ENCODE peak calls at places on chromosomes 2 and 18, in eight cellular contexts. P is anterior cingulate cortex; W is stimulated activated CD4-positive, alpha-beta T cell treated with anti-CD3 and anti-CD28 coated beads, Interleukin-2, amount 100 ng/mL, for 48 hours; Z is activated CD4-positive, CD25-positive, alpha-beta regulatory T cell; G is stomach; B is nucleus accumbens; D is ureter; I is AG04450. V is an unnamed sample.

GRCh38 chr2:191009541-191010374 is 4.2 kb downstream of the STAT1 start:
- DNase-seq in W (no peak), P (no peak), G (no peak), B (no peak), D (no peak), I (no peak), Z (no peak), V (no peak)

GRCh38 chr2:11327871-11328270 is 16.6 kb downstream of the ROCK2 start:
- DNase-seq in B (no peak), W (no peak), D (no peak), P (no peak), Z (no peak), G (no peak), I (no peak), V (no peak)

GRCh38 chr2:138090330-138090729 is 126.1 kb downstream of the HNMT start:
- DNase-seq in G (no peak), I (no peak), P (no peak), B (no peak), W (no peak), Z (no peak), D (no peak), V (no peak)

GRCh38 chr18:5584751-5585417 is 41.1 kb upstream of the EPB41L3 start:
- DNase-seq in Z (no peak), D (no peak), B (no peak), W (no peak), P (no peak), I (no peak), G (no peak), V (no peak)

GRCh38 chr2:64145760-64146159 is 1.5 kb upstream of the PELI1 start:
- DNase-seq in P (no peak), D (no peak), B (no peak), I (no peak), Z (no peak), W (no peak), G (no peak), V (no peak)

GRCh38 chr2:125172181-125172580 is 1147.1 kb downstream of the CNTNAP5 start:
- DNase-seq in B (no peak), Z (no peak), P (no peak), I (no peak), G (no peak), W (no peak), D (no peak), V (no peak)

GRCh38 chr2:159209341-159210306 is 76.9 kb downstream of the WDSUB1 start:
- DNase-seq in B (no peak), W (no peak), G (peak), P (no peak), I (no peak), D (peak), Z (peak), V (no peak)

GRCh38 chr2:15588329-15588919 is 3.2 kb upstream of the DDX1 start:
- DNase-seq in W (peak), G (peak), Z (no peak), D (peak), P (peak), I (peak), B (no peak), V (peak)

GRCh38 chr18:79332601-79333000 is 63.1 kb upstream of the NFATC1 start:
- DNase-seq in W (no peak), B (no peak), D (peak), G (no peak), Z (no peak), I (no peak), P (no peak), V (no peak)

GRCh38 chr18:74353169-74353775 is 37.6 kb downstream of the C18orf63 start:
- DNase-seq in I (peak), B (peak), W (peak), Z (peak), G (peak), P (peak), D (peak), V (peak)

GRCh38 chr2:127175821-127176354 is 44.2 kb downstream of the CYP27C1 start:
- DNase-seq in D (peak), I (no peak), B (no peak), G (peak), W (no peak), P (peak), Z (no peak), V (no peak)

GRCh38 chr2:20191714-20192569 is 33.0 kb downstream of the SDC1 start:
- DNase-seq in P (no peak), W (no peak), D (no peak), I (no peak), B (no peak), Z (no peak), G (peak), V (no peak)

GRCh38 chr2:121200419-121201315 is 84.3 kb downstream of the TFCP2L1 start:
- DNase-seq in Z (no peak), I (no peak), W (no peak), B (no peak), G (no peak), P (no peak), D (no peak), V (no peak)

GRCh38 chr2:44560352-44560751 is 198.6 kb downstream of the CAMKMT start:
- DNase-seq in B (no peak), I (no peak), G (peak), Z (no peak), D (no peak), P (no peak), W (no peak), V (peak)

GRCh38 chr18:36451454-36452251 is 154.1 kb downstream of the FHOD3 start:
- DNase-seq in D (no peak), W (no peak), Z (no peak), G (no peak), B (no peak), I (no peak), P (no peak), V (no peak)

GRCh38 chr2:54332386-54332785 is 76.4 kb upstream of the TSPYL6 start:
- DNase-seq in G (no peak), Z (no peak), B (no peak), W (no peak), D (no peak), I (no peak), P (no peak), V (no peak)

GRCh38 chr2:7812231-7812995 is 869.4 kb upstream of the ID2 start:
- DNase-seq in P (no peak), B (no peak), D (no peak), G (no peak), Z (no peak), W (no peak), I (no peak), V (no peak)

GRCh38 chr18:2854871-2855270 is 8.1 kb downstream of the EMILIN2 start:
- DNase-seq in P (no peak), Z (no peak), I (no peak), B (no peak), D (no peak), G (no peak), W (no peak), V (no peak)

GRCh38 chr2:128365217-128365905 is 46.7 kb upstream of the HS6ST1 start:
- DNase-seq in I (no peak), W (no peak), G (no peak), Z (no peak), D (no peak), B (no peak), P (no peak), V (no peak)

GRCh38 chr2:160317113-160318099 is 117.3 kb upstream of the ITGB6 start:
- DNase-seq in I (no peak), W (no peak), B (no peak), P (no peak), D (no peak), Z (no peak), G (no peak), V (no peak)

GRCh38 chr18:26003391-26003790 is 87.0 kb downstream of the SS18 start:
- DNase-seq in Z (no peak), B (no peak), P (no peak), G (no peak), I (no peak), W (no peak), D (no peak), V (no peak)

GRCh38 chr18:8611916-8612576 is 2.8 kb downstream of the RAB12 start:
- DNase-seq in Z (no peak), I (no peak), W (no peak), P (no peak), B (no peak), D (peak), G (no peak), V (no peak)

GRCh38 chr2:105454801-105455485 is 56.1 kb upstream of the FHL2 start:
- DNase-seq in W (no peak), Z (no peak), D (peak), P (no peak), G (peak), B (no peak), I (no peak), V (no peak)

GRCh38 chr2:232354069-232354468 is 24.5 kb upstream of the ALPP start:
- DNase-seq in D (no peak), G (no peak), P (no peak), W (no peak), I (no peak), Z (no peak), B (no peak), V (no peak)

V was measured in heart right ventricle.